ENCODE peak calls at places on chromosome 20, in eight cellular contexts. Q is HCT116, P is HFFc6, N is A549, L is astrocyte of the spinal cord, D is mucosa of gallbladder, M is tibial artery, R is hypothalamus. Z is an unnamed sample.

GRCh38 chr20:8720089-8720488 is 348.8 kb upstream of the PLCB4 start:
- DNase-seq in Q (no peak), P (no peak), N (no peak), L (no peak), D (no peak), M (no peak), R (no peak), Z (no peak)

GRCh38 chr20:58044286-58044685 is 184.2 kb downstream of the ANKRD60 start:
- DNase-seq in Q (no peak), P (no peak), N (no peak), L (no peak), D (no peak), M (no peak), R (no peak), Z (no peak)

GRCh38 chr20:53884859-53885654 is 185.3 kb downstream of the BCAS1 start:
- DNase-seq in Q (no peak), P (no peak), N (no peak), L (no peak), D (no peak), M (no peak), R (no peak), Z (no peak)

GRCh38 chr20:17849901-17850673 is 118.5 kb downstream of the SNX5 start:
- DNase-seq in Q (peak), P (peak), N (peak), L (peak), D (peak), M (peak), R (no peak), Z (no peak)

GRCh38 chr20:57040924-57041323 is 225.5 kb downstream of the BMP7 start:
- DNase-seq in Q (no peak), P (peak), N (peak), L (peak), D (peak), M (no peak), R (no peak), Z (peak)

GRCh38 chr20:40698281-40698680 is 9.2 kb upstream of the MAFB start:
- DNase-seq in Q (no peak), P (no peak), N (no peak), L (no peak), D (no peak), M (no peak), R (no peak), Z (no peak)

GRCh38 chr20:54407446-54407845 is 67.9 kb upstream of the DOK5 start:
- DNase-seq in Q (no peak), P (no peak), N (no peak), L (no peak), D (no peak), M (no peak), R (no peak), Z (no peak)

GRCh38 chr20:61963149-61963548 is 102.5 kb downstream of the TAF4 start:
- DNase-seq in Q (no peak), P (no peak), N (no peak), L (no peak), D (no peak), M (no peak), R (no peak), Z (no peak)

GRCh38 chr20:62010551-62011402 is 54.9 kb downstream of the TAF4 start:
- DNase-seq in Q (peak), P (peak), N (peak), L (peak), D (peak), M (no peak), R (peak), Z (peak)

GRCh38 chr20:49894073-49894470 is 21.3 kb downstream of the SPATA2 start:
- DNase-seq in Q (no peak), P (no peak), N (no peak), L (no peak), D (no peak), M (peak), R (no peak), Z (no peak)

GRCh38 chr20:19566226-19566960 is 191.7 kb upstream of the RIN2 start:
- DNase-seq in Q (no peak), P (no peak), N (no peak), L (peak), D (peak), M (no peak), R (no peak), Z (no peak)

GRCh38 chr20:4820833-4821518 is 99.3 kb downstream of the PRND start:
- DNase-seq in Q (no peak), P (peak), N (peak), L (peak), D (peak), M (peak), R (peak), Z (no peak)

GRCh38 chr20:40160151-40160550 is 528.9 kb downstream of the MAFB start:
- DNase-seq in Q (peak), P (no peak), N (peak), L (peak), D (peak), M (peak), R (peak), Z (peak)